ENCODE peak calls at places on chromosomes 5 and 9, in nine cellular contexts. E, P, Q, V, N, I, R, D and F are unnamed samples.

GRCh38 chr9:34093578-34093977 is 32.9 kb downstream of the DCAF12 start:
- DNase-seq in E (no peak), P (no peak), Q (no peak), V (no peak), N (no peak), I (no peak), R (no peak), D (no peak), F (no peak)

GRCh38 chr5:145854651-145855258 is 18.1 kb downstream of the GRXCR2 start:
- DNase-seq in E (peak; percentile 80), P (no peak), Q (no peak), V (no peak), N (no peak), I (no peak), R (peak; percentile 78), D (no peak), F (no peak)

GRCh38 chr9:129676970-129677369 is 11.5 kb downstream of the PRRX2 start:
- DNase-seq in E (no peak), P (no peak), Q (no peak), V (no peak), N (no peak), I (no peak), R (no peak), D (no peak), F (no peak)

GRCh38 chr9:21294325-21294724 is 10.8 kb downstream of the IFNA5 start:
- DNase-seq in E (no peak), P (no peak), Q (no peak), V (no peak), N (no peak), I (no peak), R (no peak), D (no peak), F (peak; percentile 19)

GRCh38 chr9:5786370-5787127 is 46.4 kb downstream of the ERMP1 start:
- DNase-seq in E (no peak), P (no peak), Q (no peak), V (no peak), N (no peak), I (no peak), R (no peak), D (no peak), F (no peak)

GRCh38 chr9:113538646-113539430 is 75.3 kb downstream of the RGS3 start:
- DNase-seq in E (no peak), P (peak; percentile 49), Q (no peak), V (no peak), N (no peak), I (no peak), R (no peak), D (peak; percentile 62), F (no peak)

GRCh38 chr9:130129425-130130061 is 42.7 kb upstream of the NCS1 start:
- DNase-seq in E (peak; percentile 34), P (no peak), Q (no peak), V (no peak), N (no peak), I (peak; percentile 17), R (no peak), D (no peak), F (no peak)

GRCh38 chr9:95808001-95808400 is 67.5 kb upstream of the ERCC6L2 start:
- DNase-seq in E (peak; percentile 64), P (no peak), Q (no peak), V (no peak), N (no peak), I (no peak), R (no peak), D (no peak), F (no peak)

GRCh38 chr5:38458174-38458573 is 98.3 kb downstream of the LIFR start:
- DNase-seq in E (no peak), P (no peak), Q (no peak), V (no peak), N (no peak), I (no peak), R (no peak), D (no peak), F (no peak)

GRCh38 chr5:132458651-132459030 is 31.9 kb downstream of the IRF1 start:
- DNase-seq in E (peak; percentile 44), P (no peak), Q (no peak), V (no peak), N (no peak), I (no peak), R (no peak), D (no peak), F (no peak)

GRCh38 chr5:132458226-132458560 is 32.4 kb downstream of the IRF1 start:
- DNase-seq in E (no peak), P (no peak), Q (no peak), V (no peak), N (no peak), I (no peak), R (peak; percentile 3), D (no peak), F (no peak)

GRCh38 chr5:132457371-132458225 is 33.0 kb downstream of the IRF1 start:
- DNase-seq in E (peak; percentile 82), P (peak; percentile 90), Q (no peak), V (no peak), N (no peak), I (peak; percentile 58), R (peak; percentile 47), D (no peak), F (no peak)

GRCh38 chr5:132456553-132457361 is 33.8 kb downstream of the IRF1 start:
- DNase-seq in E (peak; percentile 78), P (peak; percentile 95), Q (peak; percentile 53), V (peak; percentile 56), N (no peak), I (peak; percentile 74), R (peak; percentile 78), D (no peak), F (peak; percentile 37)

DNA sequence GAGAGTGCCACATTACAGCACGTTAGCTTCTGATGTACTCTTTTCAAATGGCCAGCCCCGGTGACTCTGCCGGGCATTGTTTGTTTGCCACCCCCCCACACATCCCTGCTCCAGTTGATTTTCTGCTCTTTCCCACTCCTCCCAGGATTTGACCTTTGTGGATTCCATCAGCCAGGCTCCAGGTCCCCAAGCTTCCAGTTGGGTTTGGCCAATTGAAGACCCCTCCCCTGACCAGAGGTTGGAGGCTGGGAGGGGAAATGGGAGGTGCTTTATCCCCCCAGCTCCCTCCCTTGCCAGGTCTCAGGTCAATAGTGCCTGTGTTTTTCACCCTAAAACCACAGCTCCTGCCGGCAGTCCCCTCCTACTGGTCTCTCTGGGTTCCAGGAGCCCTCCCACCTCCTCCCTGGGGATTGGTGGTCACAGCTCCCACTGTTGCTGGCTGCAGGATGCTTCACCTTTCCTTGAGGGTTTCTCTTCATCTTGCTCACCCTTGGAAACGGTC is 34.9 kb downstream of the IRF1 start:
- DNase-seq in E (no peak), P (peak; percentile 80), Q (no peak), V (no peak), N (no peak), I (no peak), R (no peak), D (no peak), F (no peak)
- H3K4me3 ChIP-seq in E (no peak overlapping the region), P (no peak overlapping the region), Q (no peak overlapping the region), V (no peak overlapping the region), N (no peak overlapping the region), I (peak overlapping the region; percentile 21), R (no peak overlapping the region), D (no peak overlapping the region), F (no peak overlapping the region)

DNA sequence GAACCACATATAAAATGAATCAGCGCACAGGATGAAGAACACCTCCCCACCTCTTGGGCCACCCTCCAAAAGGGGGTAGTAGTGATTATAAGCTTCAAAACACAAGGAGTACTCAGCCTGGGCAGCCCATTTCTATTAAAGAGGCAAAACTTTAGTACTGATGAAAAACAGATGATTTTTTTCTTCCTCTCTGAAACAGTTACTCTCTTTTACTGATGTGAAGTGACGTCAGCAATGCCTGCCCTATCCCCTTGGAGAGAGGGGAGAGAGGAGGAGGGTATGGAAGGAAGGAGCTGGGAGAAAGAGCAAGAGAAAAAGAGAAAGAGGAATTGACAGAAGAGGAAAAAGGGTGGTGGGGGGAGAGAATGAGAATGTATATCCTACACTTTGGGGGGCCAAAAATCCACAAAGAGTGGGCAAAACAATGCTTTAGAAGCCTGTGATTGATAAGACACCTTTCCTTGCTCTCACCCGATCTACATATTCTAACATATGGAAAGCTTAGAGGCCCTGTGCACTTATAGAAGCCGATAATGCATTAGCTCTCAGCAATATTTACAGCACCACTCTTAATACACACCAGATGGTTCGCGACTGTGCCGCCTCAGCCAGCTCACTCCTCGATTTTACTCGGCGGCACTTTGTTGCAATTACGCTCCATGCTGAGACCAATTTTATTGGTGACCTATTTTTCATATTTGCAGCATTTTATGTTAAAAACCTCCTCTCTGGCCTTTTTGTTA is 18.6 kb downstream of the NR2F1 start:
- DNase-seq in E (no peak), P (no peak), Q (no peak), V (no peak), N (peak; percentile 17), I (no peak), R (no peak), D (no peak), F (no peak)
- H3K27ac ChIP-seq in E (no peak overlapping the region), P (no peak overlapping the region), Q (no peak overlapping the region), V (no peak overlapping the region), N (no peak overlapping the region), I (no peak overlapping the region), R (no peak overlapping the region), D (no peak overlapping the region), F (no peak overlapping the region)

DNA sequence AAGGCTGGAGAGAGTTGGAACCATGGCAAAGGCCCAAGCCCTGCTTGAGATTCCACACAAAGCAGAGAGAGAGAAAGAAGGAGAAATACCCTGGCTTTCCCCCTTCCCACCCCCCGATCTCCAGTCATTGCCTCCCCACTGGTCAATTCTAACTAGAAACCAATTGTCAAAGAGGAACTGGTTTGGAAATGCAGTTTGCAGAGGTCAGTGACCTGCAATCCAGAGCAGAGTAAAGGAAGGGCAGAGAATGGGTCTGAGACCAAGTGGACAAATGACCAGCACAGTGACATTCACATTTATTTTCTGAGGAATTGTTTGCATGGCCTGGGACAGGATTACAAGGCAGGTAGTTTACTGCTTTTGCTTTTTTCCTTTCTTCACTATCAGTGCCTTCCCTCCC is 37.5 kb upstream of the ZFYVE16 start:
- DNase-seq in E (no peak), P (no peak), Q (no peak), V (no peak), N (peak; percentile 23), I (no peak), R (no peak), D (no peak), F (no peak)
- TF ChIP-seq CTCF in E (no peak), P (no peak), Q (no peak), V (no peak), N (no peak), I (no peak), R (no peak), D (no peak), F (no peak)

DNA sequence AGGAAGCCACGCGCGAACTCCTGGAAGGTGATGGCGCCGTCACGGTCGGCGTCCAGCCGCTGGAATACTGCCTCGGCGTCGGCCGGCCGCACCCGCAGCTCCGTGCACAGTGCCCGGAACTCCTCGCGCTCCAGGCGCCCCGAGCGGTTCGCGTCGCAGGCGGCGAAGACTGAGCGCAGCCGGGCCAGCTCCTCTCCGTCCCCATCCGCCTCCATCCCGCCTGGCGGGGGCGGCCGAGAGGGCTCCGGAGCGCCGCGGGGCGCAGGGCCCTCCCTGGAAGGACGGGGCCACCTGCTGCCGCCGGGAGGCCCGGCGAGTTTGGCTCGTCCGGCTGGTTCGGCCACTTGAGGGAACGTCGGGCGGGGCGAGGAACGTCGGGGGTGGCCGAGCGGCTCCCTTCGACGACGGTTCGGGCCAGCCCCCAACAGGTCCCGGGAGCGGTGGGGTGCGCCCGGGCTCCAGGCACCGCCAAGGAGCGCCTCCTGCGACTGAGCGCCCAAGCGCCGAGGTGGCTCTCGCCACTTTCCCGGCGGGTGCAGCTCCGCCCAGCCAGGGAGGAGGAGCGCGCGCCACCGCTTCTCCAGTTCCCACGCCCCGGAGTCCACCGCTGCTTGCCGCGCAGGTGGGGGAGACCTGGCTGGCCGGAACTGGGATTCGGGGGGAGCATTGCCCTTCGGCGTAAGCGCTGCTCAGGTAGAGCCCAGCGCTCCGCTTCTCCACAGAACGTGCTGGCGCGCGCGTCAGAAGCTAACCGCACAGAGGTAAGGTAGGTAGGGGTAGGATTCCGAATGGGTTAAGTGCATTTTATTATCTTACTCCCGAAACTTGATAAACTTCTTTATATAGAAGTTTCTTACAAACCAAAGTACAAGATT is at the start of gene RASEF:
- DNase-seq in E (peak; percentile 13), P (peak; percentile 74), Q (no peak), V (no peak), N (peak; percentile 74), I (no peak), R (peak; percentile 85), D (no peak), F (peak; percentile 91)
- H3K4me3 ChIP-seq in E (peak within 1 kb of the TSS; percentile 28), P (peak within 1 kb of the TSS; percentile 24), Q (peak within 1 kb of the TSS; percentile 49), V (peak within 1 kb of the TSS; percentile 59), N (peak within 1 kb of the TSS; percentile 62), I (no peak within 1 kb of the TSS), R (peak within 1 kb of the TSS; percentile 43), D (peak within 1 kb of the TSS; percentile 66), F (peak within 1 kb of the TSS; percentile 59)